ENCODE peak calls at places on chromosomes 13 and 19, in five cellular contexts. D, J, A, F and E are unnamed samples.

GRCh38 chr13:78401833-78402232 is 201.5 kb downstream of the POU4F1 start:
- DNase-seq in D (no peak), J (no peak), A (no peak), F (no peak), E (no peak)

GRCh38 chr13:30111810-30112209 is 195.5 kb downstream of the KATNAL1 start:
- DNase-seq in D (no peak), J (no peak), A (no peak), F (no peak), E (no peak)

GRCh38 chr19:16384688-16385087 is 60.1 kb downstream of the KLF2 start:
- DNase-seq in D (no peak), J (no peak), A (no peak), F (peak; percentile 40), E (no peak)

GRCh38 chr13:105063676-105064075 is 1471.8 kb downstream of the EFNB2 start:
- DNase-seq in D (no peak), J (no peak), A (no peak), F (no peak), E (no peak)

GRCh38 chr13:112652512-112653458 is 37.1 kb upstream of the ATP11A start:
- DNase-seq in D (no peak), J (peak; percentile 3), A (no peak), F (no peak), E (no peak)

GRCh38 chr13:30394798-30395191 is 27.5 kb upstream of the UBE2L5 start:
- DNase-seq in D (no peak), J (peak; percentile 19), A (no peak), F (no peak), E (no peak)

GRCh38 chr19:4829001-4829712 is 2.4 kb downstream of the TICAM1 start:
- DNase-seq in D (no peak), J (no peak), A (no peak), F (no peak), E (no peak)

GRCh38 chr19:35395762-35396199 is 24.9 kb downstream of the GPR42 start:
- DNase-seq in D (no peak), J (no peak), A (no peak), F (peak; percentile 52), E (no peak)

GRCh38 chr13:44906758-44907157 is 82.5 kb downstream of the NUFIP1 start:
- DNase-seq in D (no peak), J (peak; percentile 55), A (peak; percentile 46), F (peak; percentile 54), E (no peak)

GRCh38 chr19:46859637-46860124 is 1.1 kb upstream of the ARHGAP35 start:
- DNase-seq in D (no peak), J (peak; percentile 89), A (no peak), F (peak; percentile 87), E (peak; percentile 57)

GRCh38 chr19:13781547-13781946 is 7.3 kb downstream of the C19orf53 start:
- DNase-seq in D (peak; percentile 77), J (peak; percentile 83), A (peak; percentile 79), F (peak; percentile 75), E (peak; percentile 57)

GRCh38 chr13:112685856-112686255 is 4.0 kb upstream of the ATP11A start:
- DNase-seq in D (no peak), J (no peak), A (no peak), F (no peak), E (no peak)

GRCh38 chr13:20472531-20472930 is 53.1 kb downstream of the CRYL1 start:
- DNase-seq in D (no peak), J (no peak), A (no peak), F (no peak), E (no peak)

GRCh38 chr19:7916137-7916907 is 1.7 kb downstream of the TGFBR3L start:
- DNase-seq in D (no peak), J (no peak), A (no peak), F (peak; percentile 46), E (no peak)

GRCh38 chr13:53159439-53159838 is 130.8 kb downstream of the OLFM4 start:
- DNase-seq in D (no peak), J (no peak), A (no peak), F (no peak), E (no peak)

DNA sequence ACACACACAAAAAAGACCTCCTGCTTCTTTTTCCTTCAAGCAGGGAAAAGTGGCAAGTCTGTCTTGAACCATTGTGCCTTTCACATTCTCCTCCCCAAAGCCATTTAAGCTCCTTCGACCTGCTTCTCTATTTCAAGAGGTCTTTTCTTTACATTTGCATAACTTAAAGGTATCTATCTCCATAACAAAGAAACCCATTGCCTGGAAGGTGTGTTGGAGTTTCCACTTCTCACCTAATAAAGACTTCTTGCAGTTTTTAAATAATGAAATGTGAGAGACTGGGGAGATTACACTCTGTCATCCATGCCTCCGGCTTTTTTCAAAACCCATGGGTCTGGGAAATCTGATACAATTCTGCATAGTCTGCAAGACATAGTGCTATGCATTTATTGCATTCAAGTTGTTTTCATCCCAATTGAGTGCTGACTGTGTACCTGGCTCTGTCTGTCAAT is 41.8 kb upstream of the NBEA start:
- DNase-seq in D (no peak), J (no peak), A (no peak), F (no peak), E (no peak)
- H3K4me3 ChIP-seq in D (no peak overlapping the region), J (no peak overlapping the region), A (no peak overlapping the region), F (no peak overlapping the region), E (no peak overlapping the region)

DNA sequence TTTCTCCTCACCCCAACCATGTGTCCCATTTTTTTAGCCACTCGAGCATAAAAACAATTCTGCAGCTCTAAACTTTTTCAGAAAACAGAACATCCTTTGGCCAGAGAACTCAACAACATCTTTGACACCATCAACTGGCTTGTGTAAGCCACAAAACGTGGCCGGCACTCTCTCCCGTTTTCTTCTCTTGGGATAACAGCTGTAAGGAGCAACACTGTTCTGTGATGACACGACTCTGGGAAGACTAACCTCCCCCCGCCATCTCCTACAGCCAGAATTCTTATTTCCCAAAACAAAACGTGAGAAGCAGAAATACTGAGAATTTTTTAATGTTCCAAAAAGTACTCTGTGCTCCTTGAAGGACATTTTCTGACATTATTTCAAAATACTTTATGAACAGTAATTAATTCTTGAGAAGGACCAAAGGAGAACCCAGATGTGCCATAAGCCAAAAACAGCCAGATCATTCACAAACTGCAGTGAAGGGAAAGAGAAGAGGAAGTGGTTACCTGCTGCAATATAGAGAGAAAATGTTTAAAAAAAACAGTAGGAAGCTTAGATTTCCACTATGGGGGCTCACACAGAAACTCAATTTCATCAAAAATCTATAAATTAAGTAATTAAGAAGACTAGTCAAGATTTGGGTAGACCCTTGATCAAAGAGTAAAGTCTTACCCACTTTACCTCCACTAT is 25.8 kb downstream of the COL4A1 start:
- DNase-seq in D (no peak), J (no peak), A (no peak), F (no peak), E (no peak)
- H3K4me3 ChIP-seq in D (no peak overlapping the region), J (no peak overlapping the region), A (no peak overlapping the region), F (no peak overlapping the region), E (no peak overlapping the region)

DNA sequence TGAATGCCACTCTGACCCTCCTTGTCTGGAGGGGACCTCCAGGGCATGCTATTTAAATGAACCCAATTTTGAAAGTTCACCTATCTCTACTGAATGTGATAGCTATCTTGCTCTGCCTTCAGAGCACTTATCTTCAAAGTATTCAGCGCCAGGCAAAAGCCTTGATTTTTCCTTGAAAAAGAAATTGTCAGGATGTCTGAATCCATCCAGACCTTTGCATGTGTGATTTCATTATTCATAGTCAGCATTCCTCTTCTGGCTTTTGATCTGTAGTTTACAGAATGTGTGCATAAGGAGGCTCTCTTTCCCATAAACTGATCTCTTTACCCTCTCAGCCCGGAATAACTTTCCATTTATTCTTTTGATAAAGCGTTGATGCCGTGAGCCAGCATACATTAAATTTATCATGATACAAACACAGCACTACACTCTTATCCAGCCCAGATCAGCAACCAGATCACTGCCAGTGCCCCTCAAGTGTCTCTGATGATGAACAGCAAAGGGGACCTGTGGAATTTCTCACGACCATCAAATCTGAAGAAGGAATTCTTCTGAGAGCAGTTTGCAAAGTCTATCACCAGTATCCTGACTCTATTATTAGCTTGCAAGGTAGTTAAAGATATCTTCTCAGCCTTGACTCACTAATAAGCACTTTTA is 130.8 kb downstream of the DNAJC15 start:
- DNase-seq in D (no peak), J (no peak), A (no peak), F (no peak), E (no peak)
- H3K4me3 ChIP-seq in D (no peak overlapping the region), J (no peak overlapping the region), A (no peak overlapping the region), F (no peak overlapping the region), E (no peak overlapping the region)

GRCh38 chr19:51375504-51376221 is 3.2 kb upstream of the NKG7 start:
- DNase-seq in D (no peak), J (no peak), A (no peak), F (no peak), E (no peak)
- H3K4me3 ChIP-seq in D (no peak overlapping the region), J (no peak overlapping the region), A (no peak overlapping the region), F (no peak overlapping the region), E (no peak overlapping the region)

GRCh38 chr19:45645631-45646344 is 6.6 kb upstream of the EML2 start:
- DNase-seq in D (peak; percentile 41), J (peak; percentile 74), A (no peak), F (peak; percentile 60), E (peak; percentile 72)

GRCh38 chr19:45646345-45646698 is 7.1 kb upstream of the EML2 start:
- DNase-seq in D (no peak), J (no peak), A (no peak), F (no peak), E (no peak)

GRCh38 chr19:45643024-45643926 is 4.1 kb upstream of the EML2 start:
- DNase-seq in D (no peak), J (peak; percentile 69), A (no peak), F (peak; percentile 89), E (no peak)

GRCh38 chr19:45643927-45644771 is 5.0 kb upstream of the EML2 start:
- DNase-seq in D (no peak), J (no peak), A (no peak), F (no peak), E (no peak)

DNA sequence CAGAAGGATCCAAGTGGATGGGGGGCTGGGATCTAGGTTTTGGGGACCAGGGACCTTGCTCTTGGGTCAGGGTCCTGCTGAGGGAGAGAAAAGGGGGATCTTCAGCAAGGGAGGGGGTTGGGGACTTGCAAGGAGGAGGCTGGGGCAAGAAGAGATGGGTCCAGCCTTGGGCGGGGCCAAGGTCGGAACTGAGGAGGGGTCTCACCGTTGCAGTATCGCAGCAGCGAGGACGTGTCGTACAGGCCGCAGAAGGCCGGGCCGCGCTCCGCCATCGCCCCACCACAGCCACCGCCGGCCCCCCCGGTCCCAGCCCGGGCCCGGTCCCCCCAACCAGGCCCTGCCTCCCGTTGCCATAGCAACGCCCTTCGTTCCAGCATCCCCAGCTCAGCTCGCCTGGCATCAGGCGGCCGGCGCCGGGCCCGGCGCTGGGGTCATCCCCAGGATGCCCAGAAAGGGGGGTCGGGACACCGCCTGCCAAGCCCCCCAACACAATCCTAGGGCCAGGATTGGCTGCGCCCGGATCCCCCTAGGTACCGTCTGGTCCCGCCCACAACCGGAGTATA is 6.0 kb upstream of the EML2 start:
- DNase-seq in D (no peak), J (no peak), A (no peak), F (no peak), E (no peak)
- H3K4me3 ChIP-seq in D (peak overlapping the region; percentile 37), J (peak overlapping the region; percentile 57), A (peak overlapping the region; percentile 42), F (no peak overlapping the region), E (peak overlapping the region; percentile 56)

GRCh38 chr19:41327076-41327475 is 17.1 kb downstream of the CCDC97 start:
- DNase-seq in D (no peak), J (no peak), A (no peak), F (no peak), E (no peak)
- H3K4me3 ChIP-seq in D (no peak overlapping the region), J (no peak overlapping the region), A (no peak overlapping the region), F (no peak overlapping the region), E (no peak overlapping the region)